ENCODE peak calls at places on chromosomes 1 and 21, in seven cellular contexts. N is H54, Z is T-cell, J is GM04504, K is WTC11, C is NCI-H460, H is fibroblast of pulmonary artery. Y is an unnamed sample.

GRCh38 chr1:41455479-41456271 is 28.8 kb downstream of the EDN2 start:
- DNase-seq in N (peak), Z (no peak), J (peak), K (no peak), C (no peak), H (no peak), Y (no peak)

GRCh38 chr1:31745898-31746668 is 18.1 kb downstream of the ADGRB2 start:
- DNase-seq in N (no peak), Z (no peak), J (no peak), K (no peak), C (no peak), H (no peak), Y (no peak)

GRCh38 chr1:67192902-67193301 is 26.6 kb downstream of the IL23R start:
- DNase-seq in N (no peak), Z (no peak), J (no peak), K (no peak), C (no peak), H (no peak), Y (no peak)

GRCh38 chr1:98049370-98050115 is 128.7 kb upstream of the DPYD start:
- DNase-seq in N (no peak), Z (no peak), J (no peak), K (peak), C (no peak), H (no peak), Y (no peak)

GRCh38 chr1:210298296-210298695 is 30.4 kb upstream of the HHAT start:
- DNase-seq in N (no peak), Z (no peak), J (no peak), K (no peak), C (no peak), H (no peak), Y (no peak)

GRCh38 chr1:175520186-175520585 is 223.2 kb downstream of the TNR start:
- DNase-seq in N (no peak), Z (no peak), J (no peak), K (no peak), C (no peak), H (peak), Y (no peak)

GRCh38 chr1:151986501-151987190 is 7.0 kb downstream of the S100A10 start:
- DNase-seq in N (no peak), Z (no peak), J (no peak), K (no peak), C (no peak), H (no peak), Y (no peak)

GRCh38 chr1:36327421-36328087 is 4.1 kb upstream of the EVA1B start:
- DNase-seq in N (peak), Z (no peak), J (no peak), K (no peak), C (no peak), H (peak), Y (no peak)

GRCh38 chr21:23067672-23068071 is 2069.5 kb downstream of the NCAM2 start:
- DNase-seq in N (no peak), Z (no peak), J (no peak), K (no peak), C (no peak), H (no peak), Y (no peak)

GRCh38 chr1:117613249-117613968 is 7.6 kb downstream of the TENT5C start:
- DNase-seq in N (no peak), Z (no peak), J (no peak), K (no peak), C (no peak), H (no peak), Y (no peak)

GRCh38 chr1:145953861-145954260 is 4.0 kb downstream of the LIX1L start:
- DNase-seq in N (no peak), Z (no peak), J (no peak), K (no peak), C (no peak), H (no peak), Y (no peak)

GRCh38 chr1:206682111-206682510 is 2.6 kb upstream of the MAPKAPK2 start:
- DNase-seq in N (no peak), Z (no peak), J (no peak), K (no peak), C (no peak), H (no peak), Y (no peak)

GRCh38 chr1:76254165-76255043 is 179.9 kb downstream of the ST6GALNAC3 start:
- DNase-seq in N (no peak), Z (no peak), J (no peak), K (no peak), C (no peak), H (peak), Y (no peak)

GRCh38 chr1:181016563-181016962 is 6.1 kb downstream of the STX6 start:
- DNase-seq in N (no peak), Z (no peak), J (no peak), K (no peak), C (no peak), H (no peak), Y (no peak)

GRCh38 chr1:45685308-45686080 is 839 bp downstream of the GPBP1L1 start:
- DNase-seq in N (no peak), Z (no peak), J (no peak), K (no peak), C (no peak), H (no peak), Y (no peak)

GRCh38 chr21:45280969-45281368 is 6.7 kb downstream of the POFUT2 start:
- DNase-seq in N (no peak), Z (no peak), J (no peak), K (no peak), C (no peak), H (no peak), Y (no peak)

GRCh38 chr1:2137257-2138121 is 57.1 kb downstream of the FAAP20 start:
- DNase-seq in N (no peak), Z (no peak), J (no peak), K (no peak), C (no peak), H (no peak), Y (no peak)

GRCh38 chr1:116150368-116150767 is 39.2 kb downstream of the MAB21L3 start:
- DNase-seq in N (no peak), Z (no peak), J (no peak), K (no peak), C (no peak), H (no peak), Y (no peak)

GRCh38 chr21:45972716-45973474 is 8.7 kb upstream of the COL6A1 start:
- DNase-seq in N (no peak), Z (no peak), J (peak), K (no peak), C (no peak), H (peak), Y (no peak)

GRCh38 chr1:9275567-9276034 is 17.1 kb upstream of the SPSB1 start:
- DNase-seq in N (peak), Z (no peak), J (peak), K (no peak), C (peak), H (no peak), Y (no peak)

GRCh38 chr1:67058761-67059160 is 4.8 kb upstream of the SLC35D1 start:
- DNase-seq in N (no peak), Z (no peak), J (no peak), K (no peak), C (no peak), H (no peak), Y (no peak)

GRCh38 chr1:111220302-111220890 is 7.1 kb upstream of the CHI3L2 start:
- DNase-seq in N (no peak), Z (no peak), J (no peak), K (no peak), C (no peak), H (no peak), Y (no peak)

GRCh38 chr1:226027861-226028260 is 28.7 kb upstream of the SDE2 start:
- DNase-seq in N (no peak), Z (no peak), J (no peak), K (no peak), C (no peak), H (no peak), Y (no peak)

GRCh38 chr1:204077979-204078696 is 5.2 kb downstream of the SOX13 start:
- DNase-seq in N (no peak), Z (no peak), J (no peak), K (peak), C (no peak), H (no peak), Y (no peak)

GRCh38 chr1:51518730-51519047 is 377 bp downstream of the EPS15 start:
- DNase-seq in N (peak), Z (peak), J (no peak), K (peak), C (no peak), H (no peak), Y (peak)

Y was measured in HEK293T.